ENCODE peak calls at places on chromosomes 4 and X, in six cellular contexts. T is H7, E is GM23248, A is PC-3, S is trophoblast cell, V is GM23338. P is an unnamed sample.
A peak's percentile ranks its signal among the peaks of the same experiment; 100 is the strongest.

GRCh38 chr4:17103231-17103630 is 204.8 kb upstream of the LDB2 start:
- DNase-seq in A (no peak), V (no peak), S (no peak), E (peak; percentile 85), T (no peak), P (peak; percentile 35)

GRCh38 chr4:128776794-128777216 is 32.7 kb upstream of the JADE1 start:
- DNase-seq in A (peak; percentile 65), T (no peak), E (peak; percentile 91), S (peak; percentile 87), V (no peak), P (peak; percentile 84)

GRCh38 chrX:87518504-87518903 is 902 bp downstream of the KLHL4 start:
- DNase-seq in A (peak; percentile 33), E (peak; percentile 2), S (no peak), V (no peak), T (no peak), P (peak; percentile 14)

GRCh38 chr4:170026253-170026991 is at the start of gene MFAP3L:
- DNase-seq in V (peak; percentile 91), S (peak; percentile 89), A (peak; percentile 77), T (peak; percentile 97), E (peak; percentile 97), P (peak; percentile 90)

GRCh38 chr4:26131711-26132110 is 189.1 kb upstream of the RBPJ start:
- DNase-seq in A (no peak), S (no peak), E (no peak), V (no peak), T (no peak), P (no peak)

GRCh38 chr4:18464160-18464559 is 442.6 kb upstream of the LCORL start:
- DNase-seq in T (no peak), S (no peak), E (no peak), A (no peak), V (no peak), P (no peak)

GRCh38 chrX:39869846-39870601 is 227.7 kb downstream of the BCOR start:
- DNase-seq in A (peak; percentile 87), E (peak; percentile 28), S (no peak), V (no peak), T (no peak), P (peak; percentile 52)

GRCh38 chr4:26081795-26082498 is 167.9 kb downstream of the SMIM20 start:
- DNase-seq in E (peak; percentile 48), A (peak; percentile 71), S (no peak), V (peak; percentile 84), T (peak; percentile 53), P (peak; percentile 63)

GRCh38 chr4:15717126-15717525 is 14.3 kb downstream of the BST1 start:
- DNase-seq in A (peak; percentile 30), V (no peak), E (peak; percentile 64), S (peak; percentile 17), T (no peak), P (peak; percentile 72)

GRCh38 chrX:9789555-9789954 is 3.3 kb downstream of the SHROOM2 start:
- DNase-seq in E (no peak), T (peak; percentile 68), S (no peak), V (peak; percentile 78), A (no peak), P (no peak)

GRCh38 chr4:63757919-63758318 is 651.3 kb downstream of the TECRL start:
- DNase-seq in V (no peak), A (no peak), T (no peak), S (no peak), E (no peak), P (peak; percentile 3)

GRCh38 chr4:60724623-60725022 is 475.5 kb upstream of the ADGRL3 start:
- DNase-seq in E (peak; percentile 27), A (peak; percentile 92), T (no peak), V (peak; percentile 8), S (peak; percentile 71), P (peak; percentile 91)

GRCh38 chr4:165343353-165344191 is 16.1 kb downstream of the MSMO1 start:
- DNase-seq in T (no peak), V (peak; percentile 58), S (peak; percentile 46), E (no peak), A (peak; percentile 55), P (no peak)

GRCh38 chr4:144787365-144788263 is 141.7 kb downstream of the HHIP start:
- DNase-seq in T (peak; percentile 30), E (peak; percentile 51), V (peak; percentile 76), S (peak; percentile 3), A (peak; percentile 62), P (peak; percentile 71)

GRCh38 chr4:185518069-185518468 is 17.2 kb downstream of the PDLIM3 start:
- DNase-seq in S (no peak), V (no peak), E (no peak), T (no peak), A (no peak), P (no peak)

GRCh38 chrX:4754878-4755604 is 1041.6 kb upstream of the PRKX start:
- DNase-seq in S (no peak), E (no peak), T (no peak), A (no peak), V (no peak), P (no peak)
- H3K4me3 ChIP-seq in S (no peak overlapping the region), E (no peak overlapping the region), T (no peak overlapping the region), A (no peak overlapping the region), V (no peak overlapping the region), P (no peak overlapping the region)

GRCh38 chrX:44267116-44267515 is 76.4 kb downstream of the EFHC2 start:
- DNase-seq in E (peak; percentile 4), V (no peak), A (peak; percentile 58), T (no peak), S (no peak), P (no peak)

GRCh38 chrX:44267861-44268260 is 75.6 kb downstream of the EFHC2 start:
- DNase-seq in A (peak; percentile 84), T (no peak), S (no peak), E (no peak), V (no peak), P (no peak)

GRCh38 chrX:44261286-44261685 is 82.2 kb downstream of the EFHC2 start:
- DNase-seq in T (no peak), V (no peak), A (no peak), S (no peak), E (no peak), P (no peak)

GRCh38 chrX:44264936-44265335 is 78.5 kb downstream of the EFHC2 start:
- DNase-seq in E (no peak), S (no peak), A (no peak), V (no peak), T (no peak), P (no peak)

GRCh38 chrX:44265559-44265958 is 77.9 kb downstream of the EFHC2 start:
- DNase-seq in A (no peak), T (no peak), S (no peak), V (no peak), E (no peak), P (no peak)
- H3K4me3 ChIP-seq in A (no peak overlapping the region), T (no peak overlapping the region), S (no peak overlapping the region), V (no peak overlapping the region), E (no peak overlapping the region), P (no peak overlapping the region)

DNA sequence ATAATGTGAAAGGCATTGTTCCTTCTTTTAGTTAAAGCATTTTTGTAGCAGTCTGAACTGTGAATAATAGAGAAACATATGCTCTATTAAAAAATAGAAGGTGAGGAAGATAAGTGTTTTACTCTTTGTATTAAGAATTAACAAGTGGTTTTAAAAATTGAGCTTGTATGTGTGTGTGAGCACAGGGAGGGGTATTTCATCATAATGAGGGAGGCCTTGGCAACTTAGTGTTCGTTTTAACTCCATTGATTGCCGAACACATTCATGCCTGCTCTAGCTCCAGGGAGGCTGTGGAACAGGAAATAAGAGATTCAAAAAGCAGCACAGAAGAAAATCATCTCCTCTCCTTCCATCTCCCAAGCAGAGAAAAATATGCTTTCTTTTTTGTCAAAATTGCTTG is 14.8 kb downstream of the SHROOM3 start:
- DNase-seq in S (no peak), V (peak; percentile 30), T (no peak), A (no peak), E (peak; percentile 14), P (peak; percentile 65)
- H3K4me3 ChIP-seq in S (no peak overlapping the region), V (no peak overlapping the region), T (no peak overlapping the region), A (no peak overlapping the region), E (no peak overlapping the region), P (no peak overlapping the region)

GRCh38 chrX:135522878-135523693 is 2.6 kb downstream of the INTS6L start:
- DNase-seq in E (peak; percentile 8), T (no peak), A (no peak), S (no peak), V (no peak), P (no peak)
- H3K4me3 ChIP-seq in E (peak overlapping the region; percentile 95), T (no peak overlapping the region), A (no peak overlapping the region), S (no peak overlapping the region), V (no peak overlapping the region), P (no peak overlapping the region)

DNA sequence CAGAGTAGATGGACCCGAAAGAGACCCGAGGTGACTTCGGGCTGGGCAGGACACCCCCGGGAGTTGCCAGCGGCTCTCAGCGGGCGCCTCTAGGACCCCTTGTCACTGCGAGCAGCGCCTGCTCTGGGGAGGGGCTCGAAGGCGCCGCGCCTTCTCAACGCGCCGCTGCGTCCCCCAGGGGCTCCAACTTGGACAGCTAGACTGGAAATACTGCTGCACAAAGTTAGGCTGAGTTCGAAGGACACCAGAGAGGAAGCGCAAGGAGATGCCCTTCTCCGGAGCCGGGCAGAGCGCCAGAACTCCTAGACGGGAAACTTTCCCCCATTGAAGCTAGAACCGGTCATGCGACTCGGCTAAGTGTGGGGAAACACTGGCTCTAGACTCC is 493 bp upstream of the KCNIP4 start:
- DNase-seq in A (no peak), E (peak; percentile 33), T (no peak), S (no peak), V (peak; percentile 37), P (peak; percentile 3)
- H3K4me3 ChIP-seq in A (no peak overlapping the region), E (peak overlapping the region; percentile 73), T (peak overlapping the region; percentile 55), S (peak overlapping the region; percentile 74), V (peak overlapping the region; percentile 78), P (peak overlapping the region; percentile 34)